ENCODE peak calls at places on chromosomes 1 and 21, in six cellular contexts. W is HepG2, I is tibial nerve, V is ovary, B is suprapubic skin, N is thyroid gland. Q is an unnamed sample.

GRCh38 chr1:41319803-41320711 is 41.2 kb upstream of the FOXO6 start:
- DNase-seq in N (no peak), W (no peak), I (no peak), B (no peak), V (peak; percentile 45), Q (peak; percentile 51)

GRCh38 chr1:31523012-31523411 is 53.3 kb upstream of the TINAGL1 start:
- DNase-seq in I (no peak), W (peak; percentile 28), B (no peak), V (no peak), N (no peak), Q (no peak)

GRCh38 chr1:225888289-225888897 is 553 bp downstream of the LEFTY1 start:
- DNase-seq in N (no peak), V (no peak), B (no peak), I (no peak), W (no peak), Q (no peak)

GRCh38 chr21:46168659-46169386 is 13.4 kb upstream of the FTCD start:
- DNase-seq in V (no peak), B (no peak), I (no peak), W (no peak), N (no peak), Q (peak; percentile 4)

GRCh38 chr1:36583980-36584805 is 101.5 kb upstream of the CSF3R start:
- DNase-seq in W (no peak), V (no peak), I (no peak), B (no peak), N (no peak), Q (no peak)

GRCh38 chr1:37476087-37476452 is 1.7 kb downstream of the ZC3H12A start:
- DNase-seq in B (no peak), N (no peak), W (no peak), V (no peak), I (no peak), Q (no peak)

GRCh38 chr1:25520446-25521061 is 22.9 kb upstream of the LDLRAP1 start:
- DNase-seq in N (peak; percentile 80), I (peak; percentile 53), W (peak; percentile 33), V (peak; percentile 69), B (no peak), Q (peak; percentile 84)

GRCh38 chr1:203116048-203116810 is 11.3 kb upstream of the ADORA1 start:
- DNase-seq in W (no peak), I (no peak), B (no peak), N (no peak), V (no peak), Q (no peak)

GRCh38 chr1:227245613-227246320 is 72.5 kb downstream of the CDC42BPA start:
- DNase-seq in B (no peak), V (no peak), W (no peak), I (no peak), N (no peak), Q (no peak)

GRCh38 chr1:15584489-15585363 is at the start of gene AGMAT:
- DNase-seq in B (no peak), N (peak; percentile 53), V (peak; percentile 47), W (peak; percentile 91), I (no peak), Q (peak; percentile 45)

GRCh38 chr21:36134820-36135390 is at the start of gene CBR3:
- DNase-seq in I (peak; percentile 66), W (no peak), V (peak; percentile 78), B (peak; percentile 83), N (peak; percentile 59), Q (peak; percentile 70)

GRCh38 chr1:154558610-154559495 is at the start of gene UBE2Q1:
- DNase-seq in W (peak; percentile 96), B (peak; percentile 100), V (peak; percentile 99), I (peak; percentile 99), N (peak; percentile 99), Q (peak; percentile 99)
- TF ChIP-seq POLR2A in W (peak; percentile 42), B (no peak), V (peak; percentile 22), I (peak; percentile 38), N (peak; percentile 65), Q (no peak)

GRCh38 chr1:218347316-218347712 is 2.2 kb downstream of the TGFB2 start:
- DNase-seq in V (peak; percentile 59), I (no peak), B (no peak), N (peak; percentile 38), W (no peak), Q (peak; percentile 54)
- TF ChIP-seq POLR2A in V (no peak), I (no peak), B (no peak), N (no peak), W (no peak), Q (no peak)

DNA sequence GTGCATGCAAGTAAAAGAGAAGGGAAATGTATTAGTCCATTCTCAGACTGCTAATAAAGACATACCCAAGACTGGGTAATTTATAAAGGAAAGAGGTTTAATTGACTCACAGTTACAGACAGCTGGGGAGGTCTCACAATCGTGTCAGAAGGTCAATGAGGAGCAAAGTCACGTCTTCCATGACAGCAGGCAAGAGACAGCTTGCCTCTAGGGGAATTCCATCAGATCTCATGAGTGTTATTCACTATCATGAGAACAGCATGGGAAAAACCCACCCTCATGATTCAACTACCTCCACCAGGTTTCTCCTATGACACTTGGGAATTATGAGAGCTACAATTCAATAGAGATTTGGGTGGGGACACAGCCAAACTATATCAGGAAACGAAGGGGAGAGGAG is 8.1 kb downstream of the KRTAP21-3 start:
- DNase-seq in B (no peak), V (no peak), I (no peak), W (no peak), N (no peak), Q (no peak)
- TF ChIP-seq POLR2A in B (no peak), V (no peak), I (no peak), W (no peak), N (no peak), Q (no peak)

DNA sequence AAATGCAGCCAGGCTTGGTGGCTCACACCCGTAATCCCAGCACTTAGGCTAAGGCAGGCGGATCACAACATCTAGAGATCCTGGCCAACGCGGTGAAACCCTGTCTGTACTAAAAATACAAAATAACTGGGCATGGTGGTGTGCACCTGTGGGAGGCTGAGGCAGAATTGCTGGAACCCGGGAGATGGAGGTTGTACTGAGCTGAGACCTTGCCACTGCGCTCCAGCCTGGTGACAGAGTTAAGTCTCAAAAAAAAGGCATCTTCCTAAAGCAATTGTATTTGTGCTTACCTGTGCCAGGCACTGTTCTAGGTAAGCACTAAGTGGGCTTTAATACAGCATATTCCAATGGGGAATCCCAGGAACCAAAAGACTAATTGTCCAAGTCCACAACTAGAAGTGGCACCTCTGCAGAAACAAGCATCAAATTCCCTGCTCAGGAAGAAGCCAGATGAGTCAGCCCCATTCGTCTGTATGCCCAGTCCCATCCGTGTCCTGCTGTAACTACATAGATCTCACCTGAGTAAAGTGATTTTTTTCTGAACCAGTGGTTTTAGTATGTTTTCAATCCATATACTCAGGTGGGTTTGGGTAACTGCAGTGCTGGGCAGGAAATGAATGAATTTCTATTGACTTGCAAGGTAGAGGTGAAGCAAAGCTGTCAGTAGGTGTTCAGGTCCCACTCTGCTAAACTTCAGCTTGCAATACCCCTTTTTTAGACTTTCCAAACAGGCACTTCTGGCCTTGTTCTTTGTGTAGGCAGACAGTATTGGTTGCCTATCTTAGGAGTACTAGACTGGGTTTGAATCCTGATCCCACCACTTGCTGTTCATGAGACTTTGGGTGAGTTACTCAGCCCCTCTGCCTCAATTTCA is 4.7 kb downstream of the RCC1 start:
- DNase-seq in W (peak; percentile 55), B (no peak), I (no peak), V (no peak), N (peak; percentile 16), Q (no peak)
- TF ChIP-seq POLR2A in W (peak; percentile 95), B (no peak), I (no peak), V (no peak), N (no peak), Q (no peak)

Q was measured in testis.